ENCODE peak calls at places on chromosomes 13 and 19, in four cellular contexts. B is H1, I is K562, U is HepG2. L is an unnamed sample.

GRCh38 chr13:91468301-91468700 is 69.9 kb downstream of the GPC5 start:
- DNase-seq in B (no peak), U (no peak), I (no peak), L (no peak)

GRCh38 chr19:16441661-16442071 is 30.1 kb downstream of the EPS15L1 start:
- DNase-seq in U (no peak), I (peak), B (peak), L (no peak)

GRCh38 chr19:28330831-28331230 is 882.1 kb downstream of the UQCRFS1 start:
- DNase-seq in I (no peak), U (no peak), B (no peak), L (no peak)

GRCh38 chr19:5900976-5901375 is 2.6 kb downstream of the NDUFA11 start:
- DNase-seq in B (no peak), U (no peak), I (no peak), L (no peak)

GRCh38 chr13:97194473-97194872 is 27.7 kb upstream of the MBNL2 start:
- DNase-seq in U (no peak), I (peak), B (no peak), L (peak)

GRCh38 chr19:391726-392374 is 17.1 kb downstream of the C2CD4C start:
- DNase-seq in I (no peak), B (no peak), U (no peak), L (no peak)

GRCh38 chr13:30766957-30767603 is 31.7 kb downstream of the ALOX5AP start:
- DNase-seq in U (no peak), B (no peak), I (no peak), L (no peak)

GRCh38 chr19:2171349-2172145 is 7.8 kb downstream of the DOT1L start:
- DNase-seq in U (peak), B (peak), I (peak), L (no peak)

GRCh38 chr19:48644839-48645651 is 942 bp downstream of the CA11 start:
- DNase-seq in U (peak), I (peak), B (peak), L (peak)

GRCh38 chr13:112467236-112467635 is 91.1 kb downstream of the SPACA7 start:
- DNase-seq in I (no peak), U (no peak), B (peak), L (no peak)

GRCh38 chr13:75378301-75378700 is 103.7 kb downstream of the TBC1D4 start:
- DNase-seq in B (no peak), U (no peak), I (no peak), L (no peak)

GRCh38 chr13:29436291-29436690 is 159.2 kb downstream of the SLC7A1 start:
- DNase-seq in B (no peak), I (no peak), U (no peak), L (no peak)

GRCh38 chr13:24269803-24270202 is 39.6 kb upstream of the C1QTNF9 start:
- DNase-seq in U (no peak), B (no peak), I (no peak), L (no peak)

GRCh38 chr13:44331912-44332840 is 41.4 kb upstream of the SERP2 start:
- DNase-seq in U (no peak), B (no peak), I (no peak), L (no peak)

GRCh38 chr19:19403373-19403901 is 2.0 kb upstream of the GATAD2A start:
- DNase-seq in I (peak), U (no peak), B (no peak), L (no peak)

GRCh38 chr13:75666646-75667351 is 30.7 kb downstream of the LMO7 start:
- DNase-seq in U (no peak), B (no peak), I (no peak), L (no peak)

GRCh38 chr19:48190288-48191284 is 20.1 kb downstream of the ZSWIM9 start:
- DNase-seq in B (peak), I (peak), U (peak), L (peak)

GRCh38 chr13:105937451-105937850 is 598.0 kb downstream of the EFNB2 start:
- DNase-seq in B (no peak), I (no peak), U (no peak), L (no peak)

GRCh38 chr13:45356966-45357689 is 16.1 kb upstream of the TPT1 start:
- DNase-seq in I (no peak), B (no peak), U (no peak), L (no peak)

GRCh38 chr19:44746946-44747738 is 1.4 kb upstream of the BCL3 start:
- DNase-seq in U (peak), I (peak), B (peak), L (peak)

GRCh38 chr13:50537029-50537428 is 306.5 kb downstream of the DLEU7 start:
- DNase-seq in U (no peak), B (no peak), I (no peak), L (no peak)

GRCh38 chr13:40102854-40103253 is 447.4 kb downstream of the COG6 start:
- DNase-seq in I (peak), U (peak), B (no peak), L (peak)

GRCh38 chr19:4472174-4472974 is at the start of gene HDGFL2:
- DNase-seq in U (no peak), B (no peak), I (no peak), L (no peak)

GRCh38 chr13:110213461-110214074 is 93.4 kb downstream of the COL4A1 start:
- DNase-seq in U (no peak), I (no peak), B (no peak), L (no peak)

GRCh38 chr13:94328336-94329041 is 151.0 kb downstream of the DCT start:
- DNase-seq in U (no peak), I (no peak), B (no peak), L (no peak)

GRCh38 chr19:55156202-55157063 is 1.1 kb downstream of the TNNI3 start:
- DNase-seq in U (peak), I (peak), B (peak), L (peak)

GRCh38 chr13:97134364-97135095 is 87.6 kb upstream of the MBNL2 start:
- DNase-seq in B (no peak), U (no peak), I (no peak), L (no peak)

GRCh38 chr19:58060231-58060630 is 1.1 kb downstream of the ZNF135 start:
- DNase-seq in B (no peak), U (no peak), I (no peak), L (no peak)

GRCh38 chr13:44710576-44710975 is 134.4 kb upstream of the TSC22D1 start:
- DNase-seq in I (no peak), U (no peak), B (no peak), L (peak)

GRCh38 chr13:114078501-114079451 is 53.6 kb downstream of the RASA3 start:
- DNase-seq in U (no peak), B (no peak), I (no peak), L (no peak)

GRCh38 chr19:6038634-6039405 is 60.9 kb upstream of the RANBP3 start:
- DNase-seq in I (no peak), U (no peak), B (no peak), L (no peak)

GRCh38 chr13:40490086-40490723 is 176.2 kb downstream of the FOXO1 start:
- DNase-seq in U (no peak), B (no peak), I (no peak), L (no peak)

GRCh38 chr13:93045836-93046235 is 180.8 kb upstream of the GPC6 start:
- DNase-seq in B (no peak), U (no peak), I (no peak), L (no peak)

GRCh38 chr13:100197591-100198365 is 108.9 kb downstream of the PCCA start:
- DNase-seq in I (no peak), U (no peak), B (no peak), L (no peak)

DNA sequence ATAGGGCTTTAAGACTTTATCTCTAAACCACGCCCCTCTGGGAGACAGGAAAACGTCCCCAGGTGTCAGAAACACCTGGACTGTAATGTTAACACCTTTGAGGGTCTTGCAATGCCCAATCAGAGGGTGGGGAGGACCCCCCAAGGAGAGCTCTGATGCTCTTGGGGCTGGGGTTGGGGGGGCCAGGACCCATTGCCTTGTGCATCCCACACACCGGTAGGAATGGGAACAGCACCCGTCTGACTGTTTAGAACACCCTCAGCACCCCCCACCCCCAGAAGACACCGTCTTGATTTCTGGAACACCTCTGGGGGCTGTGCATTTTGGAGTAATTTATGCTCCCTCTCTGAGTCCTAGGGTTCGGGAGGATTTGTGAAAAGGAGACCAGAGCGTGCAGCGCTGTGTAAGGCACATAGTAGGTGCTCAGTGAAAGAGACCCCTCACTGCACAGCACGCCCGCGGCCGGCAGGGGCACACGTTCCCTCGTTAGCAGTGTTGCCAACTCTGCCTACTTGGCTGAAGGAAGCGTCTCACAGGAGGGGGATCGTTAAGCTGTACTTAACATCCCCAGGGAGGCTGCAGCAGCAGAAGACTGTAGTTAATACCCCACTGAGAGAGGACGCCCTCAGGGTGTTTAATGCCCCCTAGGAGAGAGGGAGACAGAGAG is 2.8 kb upstream of the ERFL start:
- DNase-seq in B (peak), U (no peak), I (no peak), L (no peak)
- TF ChIP-seq EZH2 in B (no peak), U (no peak), I (no peak), L (no peak)

GRCh38 chr19:36514012-36514612 is 14.0 kb downstream of the ZNF260 start:
- DNase-seq in U (no peak), B (no peak), I (no peak), L (no peak)
- TF ChIP-seq FOSL1 in U (no peak), B (no peak), I (no peak), L (no peak)

GRCh38 chr19:11420894-11421606 is 1.9 kb upstream of the RGL3 start:
- DNase-seq in U (no peak), B (peak), I (no peak), L (no peak)

GRCh38 chr19:11420429-11420893 is 1.3 kb upstream of the RGL3 start:
- DNase-seq in I (no peak), B (peak), U (no peak), L (no peak)

GRCh38 chr19:11418518-11419506 is at the start of gene RGL3:
- DNase-seq in I (no peak), B (peak), U (no peak), L (no peak)

GRCh38 chr19:11416346-11417052 is 2.6 kb downstream of the RGL3 start:
- DNase-seq in U (no peak), B (no peak), I (no peak), L (no peak)

DNA sequence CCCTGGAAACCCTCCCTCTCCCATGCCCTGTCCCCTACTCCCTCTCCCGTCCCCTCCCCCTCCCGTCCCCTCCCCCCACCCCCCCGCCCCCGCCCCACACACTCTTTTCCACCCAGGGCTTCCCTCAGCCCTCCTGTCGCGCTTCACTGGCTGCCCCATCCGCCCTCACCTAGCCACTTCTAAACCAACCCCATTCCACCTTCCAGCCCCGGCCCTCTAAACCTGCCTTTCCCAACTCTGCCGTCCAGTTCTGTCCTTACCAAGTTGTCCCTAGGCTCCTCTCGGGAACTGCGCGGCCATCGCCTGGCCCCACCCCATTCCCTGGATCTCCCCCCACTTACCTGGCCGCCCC is 972 bp downstream of the RGL3 start:
- DNase-seq in I (no peak), B (no peak), U (no peak), L (no peak)
- TF ChIP-seq EZH2 in I (no peak), B (no peak), U (no peak), L (no peak)

GRCh38 chr13:37716796-37717195 is 118.2 kb upstream of the POSTN start:
- DNase-seq in U (no peak), B (no peak), I (no peak), L (no peak)

GRCh38 chr13:37716395-37716794 is 117.8 kb upstream of the POSTN start:
- DNase-seq in B (no peak), U (no peak), I (no peak), L (no peak)

GRCh38 chr13:37715606-37716015 is 117.0 kb upstream of the POSTN start:
- DNase-seq in B (no peak), U (no peak), I (no peak), L (no peak)
- TF ChIP-seq FOSL1 in B (no peak), U (no peak), I (no peak), L (no peak)

GRCh38 chr19:13053761-13054604 is 48.7 kb downstream of the LYL1 start:
- DNase-seq in I (no peak), U (peak), B (no peak), L (peak)

GRCh38 chr19:13053238-13053637 is 49.4 kb downstream of the LYL1 start:
- DNase-seq in I (no peak), U (no peak), B (no peak), L (no peak)

GRCh38 chr19:13050274-13050673 is 52.4 kb downstream of the LYL1 start:
- DNase-seq in I (no peak), B (no peak), U (no peak), L (no peak)

GRCh38 chr19:13052447-13053232 is 50.0 kb downstream of the LYL1 start:
- DNase-seq in B (no peak), U (no peak), I (no peak), L (no peak)

DNA sequence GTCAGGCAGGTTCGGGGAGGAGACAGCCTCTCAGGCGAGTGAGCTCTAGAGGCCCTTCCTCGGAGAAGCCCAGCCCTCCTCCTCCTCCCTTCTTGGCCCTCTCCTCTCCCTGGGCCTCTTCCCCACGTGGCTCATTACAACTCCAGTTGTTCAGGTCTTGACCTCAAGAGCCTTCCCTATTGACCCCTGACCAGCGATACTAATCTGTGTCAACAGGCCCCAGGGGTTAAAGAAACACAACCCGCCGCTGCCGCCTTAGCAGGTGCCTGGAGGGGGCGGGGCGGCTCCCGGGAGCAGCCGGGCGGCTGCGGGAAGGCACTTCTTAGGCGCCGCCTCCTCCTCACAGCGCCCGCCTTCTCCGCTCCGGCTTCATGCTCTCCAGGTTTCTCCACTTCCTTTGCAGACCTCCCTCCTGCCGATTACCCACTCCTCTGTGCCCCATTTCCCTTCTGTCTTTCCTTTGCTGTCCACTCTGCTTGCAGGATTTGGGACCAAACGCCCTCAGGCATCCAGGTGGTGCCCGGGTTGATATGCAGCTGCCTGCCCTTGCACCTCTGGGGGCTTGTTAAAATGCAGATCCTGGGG is 51.0 kb downstream of the LYL1 start:
- DNase-seq in U (peak), B (peak), I (peak), L (no peak)
- TF ChIP-seq EZH2 in U (no peak), B (peak), I (no peak), L (no peak)

L was measured in HCT116.